ENCODE peak calls at places on chromosomes 11 and 22, in six cellular contexts. I is PC-3, X is neuronal stem cell, U is heart right ventricle, C is coronary artery, G is kidney. Y is an unnamed sample.

GRCh38 chr11:108752297-108752751 is 87.5 kb downstream of the DDX10 start:
- DNase-seq in I (peak), X (no peak), U (no peak), C (no peak), G (no peak), Y (no peak)

GRCh38 chr11:122853971-122854446 is 15.7 kb downstream of the CRTAM start:
- DNase-seq in I (peak), X (peak), U (peak), C (no peak), G (no peak), Y (peak)

GRCh38 chr11:9726313-9727022 is 62.6 kb downstream of the SWAP70 start:
- DNase-seq in I (peak), X (no peak), U (no peak), C (no peak), G (no peak), Y (peak)

GRCh38 chr22:23227380-23227779 is 47.1 kb downstream of the BCR start:
- DNase-seq in I (no peak), X (no peak), U (no peak), C (no peak), G (no peak), Y (no peak)

GRCh38 chr22:44532466-44533025 is 34.5 kb upstream of the RTL6 start:
- DNase-seq in I (peak), X (no peak), U (no peak), C (peak), G (no peak), Y (no peak)

GRCh38 chr22:38397189-38398097 is 57.6 kb downstream of the KCNJ4 start:
- DNase-seq in I (peak), X (peak), U (peak), C (no peak), G (peak), Y (no peak)

GRCh38 chr22:44758970-44759365 is 6.6 kb downstream of the ARHGAP8 start:
- DNase-seq in I (no peak), X (no peak), U (no peak), C (no peak), G (peak), Y (no peak)

GRCh38 chr11:119115484-119116234 is 5.7 kb upstream of the HINFP start:
- DNase-seq in I (no peak), X (no peak), U (peak), C (peak), G (peak), Y (no peak)

GRCh38 chr11:2089536-2090165 is 49.5 kb downstream of the IGF2 start:
- DNase-seq in I (peak), X (peak), U (no peak), C (no peak), G (no peak), Y (no peak)

GRCh38 chr22:49184736-49185135 is 642.9 kb downstream of the BRD1 start:
- DNase-seq in I (no peak), X (no peak), U (no peak), C (no peak), G (peak), Y (no peak)

GRCh38 chr11:35126000-35126878 is 12.7 kb upstream of the CD44 start:
- DNase-seq in I (no peak), X (no peak), U (no peak), C (no peak), G (no peak), Y (no peak)

GRCh38 chr22:45942787-45943493 is 34.0 kb downstream of the WNT7B start:
- DNase-seq in I (no peak), X (no peak), U (no peak), C (no peak), G (no peak), Y (no peak)

GRCh38 chr22:26453812-26454500 is 24.9 kb downstream of the ASPHD2 start:
- DNase-seq in I (no peak), X (no peak), U (no peak), C (no peak), G (no peak), Y (no peak)

GRCh38 chr11:114293201-114293711 is 2.9 kb upstream of the NNMT start:
- DNase-seq in I (peak), X (no peak), U (no peak), C (no peak), G (no peak), Y (no peak)

GRCh38 chr22:18078329-18079041 is 695 bp downstream of the PEX26 start:
- DNase-seq in I (peak), X (no peak), U (no peak), C (no peak), G (peak), Y (no peak)

GRCh38 chr11:133810766-133811165 is 34.5 kb downstream of the SPATA19 start:
- DNase-seq in I (no peak), X (no peak), U (no peak), C (peak), G (no peak), Y (no peak)

GRCh38 chr11:121464352-121464946 is 11.7 kb upstream of the SORL1-AS1 start:
- DNase-seq in I (peak), X (no peak), U (peak), C (peak), G (peak), Y (peak)

GRCh38 chr11:29751618-29752017 is 265.2 kb downstream of the KCNA4 start:
- DNase-seq in I (no peak), X (no peak), U (no peak), C (no peak), G (no peak), Y (no peak)

GRCh38 chr11:80477178-80477577 is 1036.3 kb upstream of the TENM4 start:
- DNase-seq in I (no peak), X (no peak), U (no peak), C (no peak), G (no peak), Y (no peak)

GRCh38 chr22:24322522-24322921 is 51.9 kb downstream of the SPECC1L start:
- DNase-seq in I (no peak), X (no peak), U (no peak), C (no peak), G (no peak), Y (no peak)

GRCh38 chr11:80980221-80980620 is 1539.4 kb upstream of the TENM4 start:
- DNase-seq in I (peak), X (no peak), U (no peak), C (no peak), G (no peak), Y (peak)

GRCh38 chr11:1883342-1884122 is 8.2 kb downstream of the PRR33 start:
- DNase-seq in I (no peak), X (no peak), U (no peak), C (peak), G (peak), Y (no peak)

GRCh38 chr11:35529971-35530495 is 4.6 kb upstream of the PAMR1 start:
- DNase-seq in I (peak), X (no peak), U (no peak), C (no peak), G (no peak), Y (peak)

GRCh38 chr22:30372915-30373314 is 14.3 kb downstream of the RNF215 start:
- DNase-seq in I (no peak), X (no peak), U (no peak), C (no peak), G (no peak), Y (no peak)

GRCh38 chr22:46803031-46803880 is 40.8 kb downstream of the TBC1D22A start:
- DNase-seq in I (peak), X (peak), U (peak), C (no peak), G (peak), Y (no peak)

GRCh38 chr22:19868773-19869471 is 14.2 kb upstream of the GNB1L start:
- DNase-seq in I (no peak), X (no peak), U (no peak), C (no peak), G (peak), Y (no peak)

GRCh38 chr22:42947211-42947990 is 67.5 kb downstream of the PACSIN2 start:
- DNase-seq in I (peak), X (peak), U (peak), C (no peak), G (peak), Y (no peak)

GRCh38 chr11:44110231-44110679 is 14.8 kb downstream of the EXT2 start:
- DNase-seq in I (peak), X (peak), U (peak), C (no peak), G (no peak), Y (peak)

GRCh38 chr11:65814960-65815565 is 18.7 kb upstream of the SNX32 start:
- DNase-seq in I (no peak), X (no peak), U (no peak), C (no peak), G (peak), Y (no peak)

GRCh38 chr11:65821107-65821506 is 12.7 kb upstream of the SNX32 start:
- DNase-seq in I (no peak), X (no peak), U (no peak), C (no peak), G (no peak), Y (no peak)

GRCh38 chr11:65814131-65814959 is 19.4 kb upstream of the SNX32 start:
- DNase-seq in I (no peak), X (no peak), U (no peak), C (no peak), G (peak), Y (no peak)

GRCh38 chr11:65817815-65818680 is 15.7 kb upstream of the SNX32 start:
- DNase-seq in I (peak), X (peak), U (peak), C (peak), G (peak), Y (peak)

GRCh38 chr11:65817312-65817814 is 16.4 kb upstream of the SNX32 start:
- DNase-seq in I (no peak), X (no peak), U (no peak), C (no peak), G (peak), Y (no peak)
- H3K4me3 ChIP-seq in I (peak), X (no peak), U (peak), C (peak), G (peak), Y (peak)

DNA sequence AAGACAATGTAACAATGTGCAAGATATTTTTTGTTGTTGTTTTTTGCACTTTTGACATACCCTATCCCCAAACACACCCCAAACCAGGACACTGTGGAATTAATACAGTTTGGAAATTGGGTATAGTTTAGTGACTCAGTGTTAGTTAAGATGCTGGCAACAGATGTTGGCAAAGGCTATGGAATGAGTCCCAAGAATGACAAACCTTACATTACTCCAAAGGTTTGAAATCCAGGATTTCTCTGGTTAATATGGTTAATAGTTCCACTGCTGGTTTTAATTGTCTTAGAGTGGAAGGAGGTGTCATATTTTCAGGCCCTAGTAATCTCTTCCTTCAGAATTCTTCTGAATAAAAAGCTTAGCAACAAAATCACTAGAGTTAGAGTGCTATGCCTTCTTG is 805 bp downstream of the LPXN start:
- DNase-seq in I (peak), X (no peak), U (no peak), C (no peak), G (no peak), Y (no peak)
- H3K4me3 ChIP-seq in I (peak), X (no peak), U (no peak), C (peak), G (peak), Y (no peak)

GRCh38 chr11:126162286-126163030 is 49.0 kb downstream of the RPUSD4 start:
- DNase-seq in I (no peak), X (no peak), U (no peak), C (no peak), G (no peak), Y (peak)
- H3K4me3 ChIP-seq in I (no peak), X (no peak), U (no peak), C (no peak), G (no peak), Y (no peak)

DNA sequence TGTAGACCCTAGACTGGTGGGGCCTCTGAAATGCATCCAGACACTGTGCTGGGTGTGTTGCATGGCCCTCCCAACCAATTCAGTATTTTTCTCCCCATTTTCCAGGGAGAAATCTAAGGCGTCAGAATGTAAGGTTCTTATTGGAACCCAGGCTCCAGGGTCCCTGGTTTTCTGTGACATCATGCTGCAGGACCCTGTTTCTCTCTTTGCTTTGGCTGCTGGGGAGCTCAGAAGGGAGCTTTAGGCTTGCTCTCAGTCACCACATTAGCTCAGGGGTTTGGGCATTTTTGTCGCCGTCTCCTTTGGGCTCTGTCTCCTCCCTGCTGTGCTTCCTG is 2.9 kb downstream of the MYEOV start:
- DNase-seq in I (no peak), X (no peak), U (peak), C (no peak), G (no peak), Y (no peak)
- H3K4me3 ChIP-seq in I (peak), X (no peak), U (peak), C (peak), G (peak), Y (no peak)

GRCh38 chr22:40975346-40975745 is 24.2 kb downstream of the RBX1 start:
- DNase-seq in I (no peak), X (no peak), U (no peak), C (no peak), G (no peak), Y (no peak)

GRCh38 chr22:40979871-40980270 is 28.7 kb downstream of the RBX1 start:
- DNase-seq in I (no peak), X (no peak), U (no peak), C (no peak), G (no peak), Y (no peak)

GRCh38 chr22:40976866-40977700 is 25.9 kb downstream of the RBX1 start:
- DNase-seq in I (no peak), X (no peak), U (no peak), C (no peak), G (no peak), Y (no peak)

GRCh38 chr22:40982482-40983385 is 31.6 kb downstream of the RBX1 start:
- DNase-seq in I (no peak), X (no peak), U (no peak), C (no peak), G (no peak), Y (no peak)

DNA sequence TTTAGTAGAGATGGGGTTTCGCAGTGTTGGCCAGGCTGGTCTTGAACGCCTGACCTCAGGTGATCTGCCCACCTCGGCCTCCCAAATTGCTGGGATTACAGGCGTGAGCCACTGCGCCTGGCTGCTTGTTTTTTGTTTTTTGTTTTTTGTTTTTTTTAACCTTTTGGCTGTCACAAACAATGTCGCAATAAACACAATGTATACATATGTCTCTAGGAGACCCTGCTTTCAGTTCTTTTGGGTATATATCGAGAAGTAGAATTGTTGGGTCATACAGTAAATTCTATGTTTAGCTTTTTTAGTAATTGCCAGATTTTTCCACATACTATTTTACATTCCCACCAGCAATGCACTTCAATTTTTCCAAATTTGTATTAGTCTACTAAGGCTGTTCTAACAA is 28.0 kb downstream of the RBX1 start:
- DNase-seq in I (no peak), X (no peak), U (no peak), C (no peak), G (no peak), Y (no peak)
- H3K4me3 ChIP-seq in I (no peak), X (no peak), U (no peak), C (no peak), G (no peak), Y (no peak)

DNA sequence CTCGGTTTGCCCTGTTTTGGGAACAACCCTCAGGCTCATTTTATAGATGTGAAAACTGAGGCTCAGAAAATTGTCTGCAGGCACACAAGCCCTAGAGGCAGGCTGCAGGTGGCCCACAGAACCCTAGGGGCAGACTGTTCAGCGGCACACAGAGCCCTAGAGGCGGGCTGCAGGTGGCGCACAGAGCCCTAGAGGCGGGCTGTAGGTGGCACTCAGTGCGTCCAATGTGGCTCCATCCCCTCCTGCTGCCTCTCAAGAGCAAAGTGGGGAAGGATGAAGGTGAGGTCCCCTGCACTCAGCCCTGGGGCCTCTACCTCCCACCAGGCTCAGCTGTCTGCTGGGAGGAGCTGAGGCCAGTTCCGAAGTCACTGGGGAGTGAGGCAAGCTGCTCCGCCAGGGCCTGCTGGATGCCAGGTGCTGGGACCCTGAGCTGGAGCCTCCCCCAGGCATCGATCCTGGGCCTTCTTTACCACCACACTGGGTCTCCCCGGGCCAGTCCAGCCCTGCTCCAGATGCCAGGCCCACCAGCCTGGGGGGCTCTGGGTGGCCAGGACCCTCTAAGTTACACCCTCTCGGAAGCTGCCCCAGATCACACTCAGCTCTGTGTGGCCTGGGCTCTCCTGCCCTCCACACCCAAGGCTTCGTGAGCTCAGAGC is 2.3 kb downstream of the ACY3 start:
- DNase-seq in I (no peak), X (no peak), U (no peak), C (no peak), G (no peak), Y (no peak)
- H3K4me3 ChIP-seq in I (no peak), X (no peak), U (no peak), C (no peak), G (no peak), Y (no peak)

GRCh38 chr11:64870893-64871849 is 7.2 kb downstream of the EHD1 start:
- DNase-seq in I (no peak), X (no peak), U (no peak), C (no peak), G (no peak), Y (no peak)

GRCh38 chr11:64870176-64870892 is 8.1 kb downstream of the EHD1 start:
- DNase-seq in I (peak), X (no peak), U (no peak), C (peak), G (no peak), Y (no peak)

GRCh38 chr11:64874308-64874707 is 4.1 kb downstream of the EHD1 start:
- DNase-seq in I (no peak), X (no peak), U (no peak), C (no peak), G (no peak), Y (no peak)

GRCh38 chr11:64874841-64875240 is 3.6 kb downstream of the EHD1 start:
- DNase-seq in I (no peak), X (no peak), U (no peak), C (no peak), G (peak), Y (no peak)

DNA sequence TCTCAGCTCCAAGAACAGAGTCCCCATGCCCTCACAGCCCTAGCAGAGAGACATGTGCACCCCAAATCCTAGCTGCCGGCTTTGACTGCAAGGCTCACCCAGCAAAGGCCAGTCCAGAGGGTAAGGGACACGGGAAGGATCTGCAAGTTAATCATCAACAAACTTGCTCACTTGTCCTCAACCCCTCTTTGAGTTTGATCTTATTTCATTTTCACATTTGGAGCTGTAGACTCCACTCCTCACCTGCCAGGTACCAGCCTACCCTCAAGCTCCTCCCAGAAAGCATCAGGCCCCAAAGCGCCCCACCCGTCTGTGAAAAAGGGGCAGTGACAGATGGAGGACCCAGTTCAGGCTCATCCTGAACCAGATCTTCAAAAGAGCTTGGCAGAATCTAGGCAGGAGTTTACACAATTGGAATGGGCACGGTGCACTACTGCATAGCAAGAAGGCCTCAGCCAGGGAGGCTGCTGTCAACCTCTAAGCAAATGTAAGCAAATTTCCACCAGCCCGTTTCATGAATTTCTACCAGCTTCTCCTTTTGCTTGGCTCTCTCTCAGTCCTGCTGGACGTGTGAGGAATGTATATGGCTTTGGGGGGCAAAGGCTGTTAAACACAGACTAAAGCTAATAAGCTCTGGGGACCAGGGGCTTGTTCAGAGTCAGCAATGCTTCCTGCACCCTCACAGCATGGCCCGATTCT is 5.5 kb downstream of the EHD1 start:
- DNase-seq in I (no peak), X (no peak), U (no peak), C (no peak), G (no peak), Y (no peak)
- H3K4me3 ChIP-seq in I (no peak), X (no peak), U (no peak), C (peak), G (peak), Y (no peak)